ENCODE peak calls at places on chromosomes 5 and 9, in five cellular contexts. One of them, this sample, is unnamed.

GRCh38 chr5:135242021-135242480 is 157.0 kb downstream of the MACROH2A1 start:
- DNase-seq in naive thymus-derived CD8-positive, alpha-beta T cell: peak
- DNase-seq in substantia nigra: no peak
- DNase-seq in midbrain: no peak
- DNase-seq in HTR-8/SVneo: peak
- DNase-seq in this sample: no peak

GRCh38 chr9:72592501-72593403 is 71.3 kb downstream of the TMC1 start:
- DNase-seq in naive thymus-derived CD8-positive, alpha-beta T cell: no peak
- DNase-seq in substantia nigra: no peak
- DNase-seq in midbrain: peak
- DNase-seq in HTR-8/SVneo: peak
- DNase-seq in this sample: peak

GRCh38 chr5:190366-191035 is 794 bp upstream of the LRRC14B start:
- DNase-seq in naive thymus-derived CD8-positive, alpha-beta T cell: no peak
- DNase-seq in substantia nigra: no peak
- DNase-seq in midbrain: no peak
- DNase-seq in HTR-8/SVneo: no peak
- DNase-seq in this sample: no peak

GRCh38 chr5:61673007-61673735 is 341.1 kb downstream of the ZSWIM6 start:
- DNase-seq in naive thymus-derived CD8-positive, alpha-beta T cell: no peak
- DNase-seq in substantia nigra: no peak
- DNase-seq in midbrain: no peak
- DNase-seq in HTR-8/SVneo: peak
- DNase-seq in this sample: peak

GRCh38 chr9:70532753-70533152 is 118.3 kb upstream of the KLF9 start:
- DNase-seq in naive thymus-derived CD8-positive, alpha-beta T cell: no peak
- DNase-seq in substantia nigra: no peak
- DNase-seq in midbrain: no peak
- DNase-seq in HTR-8/SVneo: no peak
- DNase-seq in this sample: no peak

GRCh38 chr9:113990570-113990907 is 87.6 kb downstream of the AMBP start:
- DNase-seq in naive thymus-derived CD8-positive, alpha-beta T cell: no peak
- DNase-seq in substantia nigra: no peak
- DNase-seq in midbrain: no peak
- DNase-seq in HTR-8/SVneo: no peak
- DNase-seq in this sample: no peak

GRCh38 chr9:109019420-109019819 is 6.1 kb upstream of the CTNNAL1 start:
- DNase-seq in naive thymus-derived CD8-positive, alpha-beta T cell: no peak
- DNase-seq in substantia nigra: no peak
- DNase-seq in midbrain: no peak
- DNase-seq in HTR-8/SVneo: no peak
- DNase-seq in this sample: no peak

GRCh38 chr5:108380531-108381021 is 1.3 kb downstream of the FBXL17 start:
- DNase-seq in naive thymus-derived CD8-positive, alpha-beta T cell: peak
- DNase-seq in substantia nigra: peak
- DNase-seq in midbrain: peak
- DNase-seq in HTR-8/SVneo: peak
- DNase-seq in this sample: peak

GRCh38 chr9:89721971-89722530 is 117.2 kb downstream of the GADD45G start:
- DNase-seq in naive thymus-derived CD8-positive, alpha-beta T cell: no peak
- DNase-seq in substantia nigra: no peak
- DNase-seq in midbrain: no peak
- DNase-seq in HTR-8/SVneo: no peak
- DNase-seq in this sample: no peak

GRCh38 chr9:21965401-21965951 is 28.7 kb downstream of the CDKN2A start:
- DNase-seq in naive thymus-derived CD8-positive, alpha-beta T cell: no peak
- DNase-seq in substantia nigra: no peak
- DNase-seq in midbrain: no peak
- DNase-seq in HTR-8/SVneo: no peak
- DNase-seq in this sample: no peak

GRCh38 chr9:22446589-22446949 is at the start of gene DMRTA1:
- DNase-seq in naive thymus-derived CD8-positive, alpha-beta T cell: no peak
- DNase-seq in substantia nigra: no peak
- DNase-seq in midbrain: peak
- DNase-seq in HTR-8/SVneo: peak
- DNase-seq in this sample: peak

GRCh38 chr5:168291961-168292782 is 727 bp downstream of the WWC1 start:
- DNase-seq in naive thymus-derived CD8-positive, alpha-beta T cell: no peak
- DNase-seq in substantia nigra: no peak
- DNase-seq in midbrain: no peak
- DNase-seq in HTR-8/SVneo: no peak
- DNase-seq in this sample: peak

GRCh38 chr9:38032266-38032830 is 36.7 kb downstream of the SHB start:
- DNase-seq in naive thymus-derived CD8-positive, alpha-beta T cell: no peak
- DNase-seq in substantia nigra: no peak
- DNase-seq in midbrain: no peak
- DNase-seq in HTR-8/SVneo: no peak
- DNase-seq in this sample: no peak

GRCh38 chr9:95772320-95773060 is 103.0 kb upstream of the ERCC6L2 start:
- DNase-seq in naive thymus-derived CD8-positive, alpha-beta T cell: peak
- DNase-seq in substantia nigra: no peak
- DNase-seq in midbrain: no peak
- DNase-seq in HTR-8/SVneo: no peak
- DNase-seq in this sample: no peak

GRCh38 chr9:15942806-15943424 is 390.1 kb downstream of the CCDC171 start:
- DNase-seq in naive thymus-derived CD8-positive, alpha-beta T cell: no peak
- DNase-seq in substantia nigra: no peak
- DNase-seq in midbrain: no peak
- DNase-seq in HTR-8/SVneo: no peak
- DNase-seq in this sample: no peak

GRCh38 chr9:108551030-108551964 is 304.5 kb downstream of the ACTL7B start:
- DNase-seq in naive thymus-derived CD8-positive, alpha-beta T cell: no peak
- DNase-seq in substantia nigra: no peak
- DNase-seq in midbrain: no peak
- DNase-seq in HTR-8/SVneo: peak
- DNase-seq in this sample: peak

GRCh38 chr5:146137967-146138403 is 32.6 kb upstream of the PLAC8L1 start:
- DNase-seq in naive thymus-derived CD8-positive, alpha-beta T cell: no peak
- DNase-seq in substantia nigra: no peak
- DNase-seq in midbrain: no peak
- DNase-seq in HTR-8/SVneo: no peak
- DNase-seq in this sample: no peak

GRCh38 chr5:169350016-169350415 is 49.1 kb upstream of the SLIT3 start:
- DNase-seq in naive thymus-derived CD8-positive, alpha-beta T cell: no peak
- DNase-seq in substantia nigra: no peak
- DNase-seq in midbrain: no peak
- DNase-seq in HTR-8/SVneo: peak
- DNase-seq in this sample: no peak

GRCh38 chr9:120874226-120874839 is 2.7 kb downstream of the PHF19 start:
- DNase-seq in naive thymus-derived CD8-positive, alpha-beta T cell: no peak
- DNase-seq in substantia nigra: no peak
- DNase-seq in midbrain: no peak
- DNase-seq in HTR-8/SVneo: no peak
- DNase-seq in this sample: no peak

GRCh38 chr9:129203556-129203909 is 25.5 kb upstream of the IER5L start:
- DNase-seq in naive thymus-derived CD8-positive, alpha-beta T cell: no peak
- DNase-seq in substantia nigra: no peak
- DNase-seq in midbrain: no peak
- DNase-seq in HTR-8/SVneo: no peak
- DNase-seq in this sample: no peak

GRCh38 chr9:116791314-116791713 is 104.2 kb downstream of the TRIM32 start:
- DNase-seq in naive thymus-derived CD8-positive, alpha-beta T cell: no peak
- DNase-seq in substantia nigra: no peak
- DNase-seq in midbrain: no peak
- DNase-seq in HTR-8/SVneo: no peak
- DNase-seq in this sample: peak

GRCh38 chr9:129850821-129851540 is 15.7 kb downstream of the USP20 start:
- DNase-seq in naive thymus-derived CD8-positive, alpha-beta T cell: no peak
- DNase-seq in substantia nigra: no peak
- DNase-seq in midbrain: no peak
- DNase-seq in HTR-8/SVneo: no peak
- DNase-seq in this sample: no peak

GRCh38 chr9:34372598-34373011 is 4.1 kb downstream of the MYORG start:
- DNase-seq in naive thymus-derived CD8-positive, alpha-beta T cell: no peak
- DNase-seq in substantia nigra: no peak
- DNase-seq in midbrain: no peak
- DNase-seq in HTR-8/SVneo: no peak
- DNase-seq in this sample: no peak

This sample was measured in NCI-H69.